ENCODE peak calls at places on chromosome 14, in six cellular contexts. P is cardiac muscle cell; L is CD4-positive, CD25-positive, alpha-beta regulatory T cell; Z is GM23248; X is PC-3; F is NT2/D1. E is an unnamed sample.

GRCh38 chr14:101583006-101583708 is 21.9 kb downstream of the DIO3 start:
- DNase-seq in P (no peak), Z (no peak), F (no peak), X (no peak), L (no peak), E (no peak)

GRCh38 chr14:101781240-101782061 is 19.9 kb downstream of the PPP2R5C start:
- DNase-seq in L (peak), Z (peak), P (peak), F (no peak), X (no peak), E (no peak)

GRCh38 chr14:97196336-97196735 is 399.2 kb downstream of the VRK1 start:
- DNase-seq in P (no peak), F (no peak), X (no peak), L (no peak), Z (no peak), E (no peak)

GRCh38 chr14:64303471-64303917 is 9.3 kb upstream of the ESR2 start:
- DNase-seq in Z (peak), P (peak), L (peak), F (peak), X (peak), E (peak)

GRCh38 chr14:71966528-71966927 is 34.3 kb downstream of the RGS6 start:
- DNase-seq in F (no peak), Z (no peak), X (no peak), P (no peak), L (no peak), E (no peak)

GRCh38 chr14:106879241-106879640 is 1352.9 kb downstream of the TMEM121 start:
- DNase-seq in P (no peak), L (peak), Z (peak), X (peak), F (no peak), E (no peak)

GRCh38 chr14:66509874-66510273 is 1.9 kb downstream of the GPHN start:
- DNase-seq in P (peak), L (no peak), F (no peak), X (no peak), Z (peak), E (no peak)

GRCh38 chr14:50544911-50545310 is 12.5 kb upstream of the MAP4K5 start:
- DNase-seq in L (no peak), Z (no peak), X (no peak), F (no peak), P (no peak), E (no peak)

GRCh38 chr14:65131176-65131765 is 29.0 kb upstream of the MAX start:
- DNase-seq in P (no peak), L (no peak), F (no peak), Z (peak), X (peak), E (no peak)

GRCh38 chr14:44374906-44375305 is 132.2 kb downstream of the FSCB start:
- DNase-seq in P (no peak), X (no peak), Z (no peak), L (no peak), F (no peak), E (no peak)

GRCh38 chr14:88856786-88857366 is 32.4 kb downstream of the TTC8 start:
- DNase-seq in Z (no peak), L (no peak), X (no peak), F (no peak), P (no peak), E (no peak)

GRCh38 chr14:92352158-92352985 is 29.4 kb downstream of the SLC24A4 start:
- DNase-seq in F (peak), Z (peak), L (peak), P (peak), X (peak), E (peak)

GRCh38 chr14:71262466-71262865 is 355.2 kb downstream of the PCNX1 start:
- DNase-seq in Z (peak), P (peak), L (no peak), X (no peak), F (no peak), E (no peak)

GRCh38 chr14:68139466-68140110 is 320.0 kb downstream of the RAD51B start:
- DNase-seq in X (peak), Z (peak), F (no peak), L (no peak), P (no peak), E (no peak)

GRCh38 chr14:77130386-77130785 is 11.2 kb downstream of the ZDHHC22 start:
- DNase-seq in Z (no peak), P (no peak), F (no peak), X (no peak), L (no peak), E (no peak)

GRCh38 chr14:34059925-34060746 is 109.3 kb upstream of the EGLN3 start:
- DNase-seq in L (peak), Z (peak), X (peak), P (peak), F (peak), E (peak)

GRCh38 chr14:72851660-72852059 is 42.2 kb downstream of the DPF3 start:
- DNase-seq in L (no peak), F (no peak), X (no peak), P (no peak), Z (no peak), E (no peak)

GRCh38 chr14:60212503-60213371 is 36.3 kb upstream of the PPM1A start:
- DNase-seq in L (no peak), P (no peak), F (no peak), Z (no peak), X (no peak), E (no peak)

GRCh38 chr14:95507701-95508103 is 8.7 kb downstream of the SYNE3 start:
- DNase-seq in F (no peak), Z (peak), P (no peak), L (no peak), X (peak), E (peak)

GRCh38 chr14:54253195-54253947 is 143.4 kb upstream of the CDKN3 start:
- DNase-seq in X (peak), L (peak), P (no peak), Z (peak), F (no peak), E (peak)

GRCh38 chr14:31208546-31209424 is 1.2 kb upstream of the HECTD1 start:
- DNase-seq in P (no peak), L (no peak), X (no peak), Z (no peak), F (no peak), E (no peak)

GRCh38 chr14:35374273-35374681 is 30.3 kb downstream of the NFKBIA start:
- DNase-seq in F (no peak), Z (peak), X (peak), L (no peak), P (no peak), E (peak)

GRCh38 chr14:50804181-50804721 is 26.7 kb downstream of the NIN start:
- DNase-seq in Z (peak), P (no peak), X (no peak), F (no peak), L (no peak), E (peak)

GRCh38 chr14:23725980-23726746 is 90.0 kb downstream of the DHRS2 start:
- DNase-seq in Z (peak), P (no peak), F (no peak), L (no peak), X (peak), E (no peak)

GRCh38 chr14:96126339-96126770 is 78.3 kb upstream of the BDKRB2 start:
- DNase-seq in Z (no peak), L (peak), F (no peak), P (no peak), X (no peak), E (no peak)

GRCh38 chr14:81625343-81625742 is 91.7 kb upstream of the SEL1L start:
- DNase-seq in P (peak), X (peak), Z (peak), L (peak), F (no peak), E (peak)

GRCh38 chr14:100904307-100905019 is 941 bp upstream of the RTL1 start:
- DNase-seq in L (no peak), P (peak), F (peak), Z (peak), X (peak), E (no peak)

GRCh38 chr14:100567877-100568163 is 19.4 kb downstream of the BEGAIN start:
- DNase-seq in Z (peak), X (no peak), F (no peak), P (no peak), L (no peak), E (no peak)

GRCh38 chr14:84425968-84426367 is 1104.0 kb upstream of the FLRT2 start:
- DNase-seq in Z (no peak), X (no peak), F (no peak), L (no peak), P (no peak), E (no peak)

GRCh38 chr14:103518416-103519042 is 4.1 kb downstream of the CKB start:
- DNase-seq in P (peak), X (peak), L (peak), F (no peak), Z (peak), E (peak)

GRCh38 chr14:103450423-103450822 is 65.2 kb downstream of the MARK3 start:
- DNase-seq in F (no peak), Z (peak), P (no peak), L (no peak), X (no peak), E (no peak)

GRCh38 chr14:103273847-103274615 is 60.0 kb upstream of the EIF5 start:
- DNase-seq in X (no peak), F (no peak), L (no peak), Z (no peak), P (no peak), E (no peak)

GRCh38 chr14:101395779-101396178 is 165.5 kb upstream of the DIO3 start:
- DNase-seq in P (no peak), L (no peak), F (no peak), Z (no peak), X (no peak), E (no peak)

GRCh38 chr14:99036594-99037293 is 235.3 kb downstream of the BCL11B start:
- DNase-seq in Z (no peak), P (no peak), X (no peak), L (no peak), F (no peak), E (no peak)
- H3K4me3 ChIP-seq in Z (peak), P (no peak), X (no peak), L (no peak), F (no peak), E (no peak)

DNA sequence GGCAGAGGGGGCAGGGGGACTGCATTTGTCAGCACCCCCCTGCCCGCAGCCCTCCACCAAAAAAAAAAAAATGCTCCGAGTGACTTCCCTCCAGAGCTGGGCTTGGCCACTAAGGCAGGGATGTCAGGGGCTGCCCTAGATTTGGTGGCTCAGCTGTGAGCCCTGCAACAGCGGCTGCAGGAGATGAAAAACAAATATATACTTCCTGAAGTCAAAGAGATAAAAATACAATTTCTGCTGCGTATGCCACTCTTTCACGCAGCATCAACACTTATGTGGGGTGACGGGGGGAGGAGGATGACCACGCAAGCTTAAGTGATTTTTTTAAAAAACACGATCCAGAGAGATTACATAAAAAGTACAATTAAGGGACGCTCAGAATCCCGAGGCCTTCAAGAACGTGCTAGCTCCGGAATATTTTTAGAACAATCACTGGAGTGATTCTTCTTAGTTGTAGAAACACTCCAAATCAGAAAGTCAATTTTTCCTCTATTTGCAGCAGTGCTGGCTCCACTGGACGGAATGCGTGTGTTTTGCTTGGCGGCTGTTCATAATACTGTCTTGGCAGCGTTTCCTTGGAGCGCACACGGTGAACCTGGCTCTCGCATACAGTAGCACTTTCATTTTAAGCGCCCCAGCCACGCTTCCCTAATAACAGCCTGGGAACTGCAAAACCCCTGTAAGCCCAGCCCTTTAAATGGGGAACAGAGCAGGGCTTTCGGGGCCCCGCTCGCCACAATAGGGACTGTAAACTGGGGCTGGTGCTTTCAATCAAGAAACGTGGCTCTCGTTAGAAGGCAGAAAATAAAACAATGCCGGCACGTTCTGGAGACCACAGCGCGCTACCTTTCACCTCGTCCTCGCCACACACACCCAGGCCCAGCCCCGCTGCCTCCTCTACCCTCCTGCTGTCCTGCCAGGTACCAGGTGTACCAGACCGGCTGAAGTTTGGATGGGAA is 80.1 kb downstream of the BCL11B start:
- DNase-seq in Z (peak), F (no peak), X (peak), L (peak), P (no peak), E (peak)
- H3K4me3 ChIP-seq in Z (peak), F (no peak), X (peak), L (peak), P (no peak), E (peak)

GRCh38 chr14:93878871-93879270 is 48.3 kb upstream of the FAM181A start:
- DNase-seq in F (no peak), X (no peak), Z (no peak), P (no peak), L (no peak), E (no peak)

GRCh38 chr14:93884950-93885349 is 42.2 kb upstream of the FAM181A start:
- DNase-seq in F (no peak), X (no peak), L (no peak), P (no peak), Z (no peak), E (no peak)

GRCh38 chr14:93880025-93880820 is 46.9 kb upstream of the FAM181A start:
- DNase-seq in F (no peak), P (no peak), L (no peak), Z (peak), X (no peak), E (no peak)

GRCh38 chr14:93878251-93878650 is 48.9 kb upstream of the FAM181A start:
- DNase-seq in F (no peak), P (no peak), L (no peak), Z (no peak), X (no peak), E (no peak)

GRCh38 chr14:93879362-93879983 is 47.7 kb upstream of the FAM181A start:
- DNase-seq in L (no peak), F (no peak), Z (no peak), P (no peak), X (no peak), E (no peak)
- H3K4me3 ChIP-seq in L (no peak), F (no peak), Z (peak), P (no peak), X (no peak), E (no peak)

DNA sequence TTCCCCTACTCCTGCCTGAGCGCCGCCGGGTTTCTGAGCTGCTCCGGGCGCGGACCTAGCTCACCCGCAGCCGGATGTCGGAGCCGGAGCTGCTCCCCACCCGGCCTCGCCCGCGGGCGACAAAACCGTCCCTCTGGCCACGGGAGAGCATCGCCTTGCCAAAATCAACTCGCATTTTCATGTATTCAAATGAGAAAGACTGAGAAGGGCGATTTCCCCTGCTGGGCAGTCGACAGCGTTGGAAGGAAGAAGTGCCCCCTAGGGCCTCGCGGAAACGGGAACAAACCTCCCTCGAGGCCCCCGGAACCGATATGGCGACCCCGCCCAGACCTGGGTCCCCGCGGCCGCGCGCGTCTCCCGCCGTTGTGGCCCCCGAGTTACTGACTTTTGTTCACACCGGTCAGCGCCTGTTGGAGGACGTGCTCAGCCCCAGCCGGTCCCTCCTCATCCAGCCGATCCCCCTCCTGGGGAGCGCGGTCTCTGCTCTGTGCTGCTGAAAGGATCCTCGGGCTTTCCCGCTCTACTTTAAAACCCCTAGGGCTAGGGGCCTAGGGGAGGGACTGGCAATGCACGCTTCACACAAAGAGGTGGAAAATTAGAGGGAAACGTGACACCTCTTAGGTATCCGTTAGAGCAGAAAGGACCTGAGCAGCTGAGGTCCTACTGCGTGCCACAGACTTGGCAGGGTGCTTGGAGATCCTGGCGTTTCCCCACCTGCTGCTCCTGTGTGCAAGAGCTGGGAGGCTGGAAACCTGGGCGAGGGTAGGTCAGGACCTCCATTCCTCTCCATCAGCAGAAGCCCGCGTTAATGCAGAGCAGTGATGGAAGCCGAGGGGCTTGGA is 4.3 kb downstream of the TTC6 start:
- DNase-seq in P (no peak), X (peak), Z (peak), F (no peak), L (no peak), E (no peak)
- H3K4me3 ChIP-seq in P (peak), X (peak), Z (peak), F (peak), L (no peak), E (no peak)

DNA sequence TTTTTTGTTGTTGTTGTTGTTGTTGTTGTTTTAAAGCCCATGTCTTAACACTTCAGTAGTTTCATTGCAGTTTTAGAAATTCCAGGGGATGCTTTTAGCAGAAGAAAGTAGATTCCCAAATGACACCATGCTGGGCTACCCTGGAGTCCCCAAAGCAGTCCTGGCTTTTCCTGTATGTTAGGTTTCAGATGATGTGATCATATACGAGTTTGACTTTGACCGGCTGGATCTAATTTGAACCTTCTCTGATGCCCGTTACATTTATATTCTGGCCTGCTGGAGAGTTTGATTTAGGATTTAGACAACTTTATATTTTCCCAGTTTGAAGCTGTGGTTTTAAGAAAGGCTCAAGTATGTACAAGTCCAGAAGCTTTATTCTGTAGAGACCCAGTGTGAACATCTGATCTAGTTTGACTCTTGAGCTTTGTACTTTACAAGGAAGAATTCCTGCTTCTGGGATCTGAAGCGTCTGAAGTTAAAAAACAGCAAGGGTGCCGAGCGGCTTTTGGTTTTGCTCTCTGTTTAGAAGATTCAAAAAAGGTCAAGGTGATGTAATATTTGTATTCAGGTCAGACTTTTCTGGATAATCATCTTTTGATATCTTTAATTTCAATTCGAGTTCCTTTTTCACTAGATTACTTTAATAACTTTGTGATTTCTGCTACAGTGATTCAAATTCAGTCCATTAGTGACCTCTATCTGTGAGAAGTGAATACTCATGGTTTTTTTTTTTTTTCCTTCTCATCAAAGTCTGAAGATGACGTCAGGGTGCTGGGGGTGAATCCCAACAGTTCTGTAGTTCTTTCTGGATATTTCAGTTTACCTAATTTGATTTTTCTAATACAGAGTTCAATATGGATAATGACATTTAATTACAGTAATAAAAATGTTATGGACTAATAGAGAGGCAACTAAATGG is 6.2 kb downstream of the FLRT2 start:
- DNase-seq in Z (peak), L (no peak), X (peak), F (no peak), P (no peak), E (peak)
- H3K4me3 ChIP-seq in Z (peak), L (no peak), X (no peak), F (no peak), P (peak), E (peak)

DNA sequence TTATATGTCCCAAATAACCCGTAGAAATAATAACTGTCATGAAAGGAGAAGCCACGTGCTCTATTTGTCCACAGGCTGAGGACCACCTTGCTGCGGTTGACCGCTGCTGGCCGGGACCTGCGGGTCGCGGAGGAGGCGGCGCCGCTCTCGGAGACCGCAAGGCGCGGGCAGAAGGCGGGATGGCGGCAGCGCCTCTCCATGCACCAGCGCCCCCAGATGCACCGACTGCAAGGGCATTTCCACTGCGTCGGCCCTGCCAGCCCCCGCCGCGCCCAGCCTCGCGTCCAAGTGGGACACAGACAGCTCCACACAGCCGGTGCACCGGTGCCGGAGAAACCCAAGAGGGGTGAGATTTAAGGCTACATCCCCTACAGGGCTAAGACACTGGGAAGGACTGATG is 21.0 kb downstream of the RPGRIP1 start:
- DNase-seq in F (no peak), P (peak), X (no peak), L (peak), Z (peak), E (no peak)
- H3K4me3 ChIP-seq in F (peak), P (peak), X (peak), L (peak), Z (peak), E (no peak)

GRCh38 chr14:51884086-51884927 is 23.9 kb downstream of the GNG2 start:
- DNase-seq in P (no peak), L (peak), X (no peak), Z (no peak), F (no peak), E (peak)
- H3K4me3 ChIP-seq in P (no peak), L (peak), X (no peak), Z (no peak), F (no peak), E (no peak)

GRCh38 chr14:39368261-39368959 is 63.8 kb downstream of the FBXO33 start:
- DNase-seq in X (peak), P (peak), F (peak), Z (peak), L (peak), E (peak)
- H3K4me3 ChIP-seq in X (no peak), P (no peak), F (no peak), Z (no peak), L (no peak), E (no peak)

GRCh38 chr14:91269076-91269991 is 24.8 kb upstream of the GPR68 start:
- DNase-seq in X (no peak), F (no peak), L (no peak), P (no peak), Z (peak), E (peak)
- H3K4me3 ChIP-seq in X (no peak), F (no peak), L (no peak), P (no peak), Z (peak), E (no peak)